ENCODE peak calls at places on chromosomes 16 and 17, in seven cellular contexts. J is ovary; Z is stomach; P is left ventricle myocardium inferior; C is AG04450; N is GM19239; I is CD8-positive, alpha-beta memory T cell. E is an unnamed sample.

GRCh38 chr16:88306860-88307545 is 75.8 kb upstream of the ZNF469 start:
- DNase-seq in J (peak), Z (no peak), P (peak), C (peak), N (no peak), I (no peak), E (peak)

GRCh38 chr17:60169921-60170817 is 20.4 kb downstream of the CA4 start:
- DNase-seq in J (no peak), Z (no peak), P (peak), C (no peak), N (no peak), I (no peak), E (no peak)

GRCh38 chr17:28705074-28705659 is 6.5 kb downstream of the PROCA1 start:
- DNase-seq in J (no peak), Z (no peak), P (no peak), C (no peak), N (no peak), I (no peak), E (no peak)

GRCh38 chr17:65389956-65390355 is 171.5 kb downstream of the AXIN2 start:
- DNase-seq in J (no peak), Z (no peak), P (no peak), C (no peak), N (no peak), I (no peak), E (no peak)

GRCh38 chr16:83045790-83046189 is 419.0 kb downstream of the CDH13 start:
- DNase-seq in J (no peak), Z (no peak), P (no peak), C (no peak), N (no peak), I (no peak), E (no peak)

GRCh38 chr16:88365244-88365865 is 17.4 kb upstream of the ZNF469 start:
- DNase-seq in J (no peak), Z (no peak), P (peak), C (no peak), N (no peak), I (no peak), E (peak)

GRCh38 chr16:88556294-88556988 is 13.8 kb upstream of the ZC3H18 start:
- DNase-seq in J (no peak), Z (no peak), P (no peak), C (no peak), N (no peak), I (no peak), E (peak)

GRCh38 chr16:88468289-88469129 is 15.4 kb downstream of the ZFPM1 start:
- DNase-seq in J (no peak), Z (peak), P (no peak), C (no peak), N (peak), I (no peak), E (no peak)

GRCh38 chr16:19705843-19706242 is 12.2 kb downstream of the KNOP1 start:
- DNase-seq in J (no peak), Z (no peak), P (no peak), C (no peak), N (no peak), I (no peak), E (no peak)

GRCh38 chr16:30570621-30571443 is 682 bp downstream of the ZNF688 start:
- DNase-seq in J (peak), Z (peak), P (no peak), C (no peak), N (no peak), I (no peak), E (no peak)